ENCODE peak calls at places on chromosome 16, in ten cellular contexts. C, N, V, Q, G, T, I, D, J and L are unnamed samples.

GRCh38 chr16:86706726-86707125 is 128.4 kb downstream of the FOXL1 start:
- DNase-seq in Q (no peak), J (no peak), I (no peak), T (no peak), D (no peak), N (no peak), V (no peak), G (no peak), C (no peak), L (no peak)

GRCh38 chr16:13178318-13178717 is 276.9 kb downstream of the SHISA9 start:
- DNase-seq in N (no peak), V (no peak), D (no peak), T (no peak), I (no peak), G (no peak), Q (no peak), J (no peak), C (no peak), L (no peak)

GRCh38 chr16:78430281-78430680 is 330.8 kb downstream of the WWOX start:
- DNase-seq in J (no peak), C (no peak), D (no peak), N (no peak), I (no peak), G (no peak), Q (no peak), T (no peak), V (no peak), L (no peak)

GRCh38 chr16:56910654-56911539 is 21.0 kb upstream of the HERPUD1 start:
- DNase-seq in D (no peak), T (no peak), G (no peak), V (no peak), N (no peak), J (peak; percentile 85), C (no peak), Q (peak; percentile 93), I (no peak), L (no peak)

GRCh38 chr16:80375973-80376372 is 164.8 kb upstream of the DYNLRB2 start:
- DNase-seq in I (no peak), N (no peak), J (no peak), V (no peak), D (no peak), G (no peak), Q (no peak), C (no peak), T (no peak), L (no peak)

GRCh38 chr16:75176926-75177325 is 28.6 kb downstream of the ZFP1 start:
- DNase-seq in G (no peak), J (no peak), V (no peak), D (no peak), I (no peak), Q (no peak), T (no peak), N (no peak), C (no peak), L (no peak)

GRCh38 chr16:85781156-85781555 is 18.2 kb downstream of the EMC8 start:
- DNase-seq in I (no peak), C (no peak), G (no peak), J (no peak), T (no peak), N (no peak), V (no peak), D (no peak), Q (no peak), L (no peak)

GRCh38 chr16:52404546-52404945 is 142.4 kb downstream of the TOX3 start:
- DNase-seq in G (no peak), T (no peak), I (no peak), J (no peak), C (no peak), D (no peak), V (no peak), Q (peak; percentile 42), N (no peak), L (no peak)

GRCh38 chr16:1784977-1785845 is 2.5 kb downstream of the NUBP2 start:
- DNase-seq in V (no peak), T (no peak), Q (no peak), N (no peak), D (no peak), J (no peak), I (no peak), C (no peak), G (no peak), L (no peak)

GRCh38 chr16:89304941-89305705 is 87.6 kb downstream of the ZNF778 start:
- DNase-seq in V (peak; percentile 61), Q (no peak), I (no peak), D (no peak), J (no peak), N (no peak), T (no peak), C (no peak), G (no peak), L (no peak)

GRCh38 chr16:72637306-72637705 is 410.6 kb downstream of the ZFHX3 start:
- DNase-seq in Q (peak; percentile 77), V (no peak), T (no peak), I (no peak), N (no peak), C (no peak), J (peak; percentile 48), G (no peak), D (no peak), L (no peak)

GRCh38 chr16:71626858-71627213 is 852 bp downstream of the MARVELD3 start:
- DNase-seq in V (peak; percentile 74), G (peak; percentile 41), J (no peak), Q (no peak), N (peak; percentile 73), D (no peak), I (peak; percentile 62), C (no peak), T (no peak), L (no peak)

GRCh38 chr16:64892843-64893242 is 229.0 kb downstream of the CDH11 start:
- DNase-seq in T (no peak), C (no peak), N (no peak), I (no peak), G (no peak), D (no peak), Q (peak; percentile 56), V (no peak), J (peak; percentile 98), L (no peak)

GRCh38 chr16:9311303-9311954 is 220.0 kb downstream of the HAPSTR1 start:
- DNase-seq in V (peak; percentile 68), Q (no peak), D (no peak), G (peak; percentile 58), I (no peak), J (no peak), T (no peak), C (no peak), N (peak; percentile 70), L (no peak)

GRCh38 chr16:85551319-85551978 is 61.7 kb upstream of the GSE1 start:
- DNase-seq in J (no peak), V (no peak), T (no peak), N (no peak), D (no peak), Q (no peak), G (no peak), C (no peak), I (no peak), L (no peak)

GRCh38 chr16:57394444-57394843 is 10.1 kb upstream of the CCL17 start:
- DNase-seq in C (no peak), G (no peak), Q (peak; percentile 55), D (no peak), V (peak; percentile 83), N (no peak), J (no peak), T (no peak), I (no peak), L (no peak)

GRCh38 chr16:3377917-3378316 is 22.2 kb downstream of the OR2C1 start:
- DNase-seq in G (no peak), N (no peak), Q (no peak), V (no peak), C (no peak), D (no peak), T (no peak), J (no peak), I (no peak), L (no peak)

GRCh38 chr16:18958621-18959578 is 24.8 kb upstream of the TMC7 start:
- DNase-seq in J (peak; percentile 48), Q (no peak), T (no peak), I (no peak), G (peak; percentile 8), V (no peak), C (no peak), D (no peak), N (no peak), L (no peak)

GRCh38 chr16:9647981-9648701 is 534.1 kb downstream of the GRIN2A start:
- DNase-seq in I (no peak), J (no peak), N (peak; percentile 56), V (no peak), T (no peak), C (no peak), D (no peak), G (peak; percentile 63), Q (peak; percentile 2), L (no peak)

GRCh38 chr16:81279375-81279774 is 35.4 kb upstream of the GAN start:
- DNase-seq in I (no peak), V (no peak), T (no peak), G (no peak), D (no peak), C (no peak), Q (peak; percentile 35), N (no peak), J (peak; percentile 17), L (no peak)

GRCh38 chr16:88065747-88066142 is 114.5 kb downstream of the BANP start:
- DNase-seq in C (no peak), I (peak; percentile 44), D (no peak), G (no peak), N (no peak), T (no peak), J (no peak), V (peak; percentile 54), Q (no peak), L (no peak)

GRCh38 chr16:89383095-89384003 is 107.0 kb downstream of the ANKRD11 start:
- DNase-seq in D (no peak), J (peak; percentile 69), C (no peak), I (peak; percentile 73), Q (peak; percentile 65), G (peak; percentile 48), T (no peak), N (peak; percentile 65), V (peak; percentile 61), L (no peak)

GRCh38 chr16:64880994-64881393 is 240.9 kb downstream of the CDH11 start:
- DNase-seq in N (no peak), J (no peak), T (no peak), C (no peak), Q (peak; percentile 30), V (no peak), I (no peak), G (no peak), D (no peak), L (no peak)

GRCh38 chr16:19113577-19114358 is at the start of gene ITPRIPL2:
- DNase-seq in G (peak; percentile 76), V (peak; percentile 97), J (peak; percentile 90), D (no peak), N (peak; percentile 85), I (peak; percentile 87), C (no peak), T (no peak), Q (peak; percentile 97), L (no peak)

GRCh38 chr16:22018559-22018958 is 10.6 kb downstream of the MOSMO start:
- DNase-seq in J (no peak), T (no peak), D (no peak), G (no peak), I (no peak), C (no peak), N (no peak), Q (no peak), V (no peak), L (no peak)

GRCh38 chr16:53509906-53510703 is 7.1 kb upstream of the AKTIP start:
- DNase-seq in N (peak; percentile 80), C (no peak), Q (peak; percentile 82), I (peak; percentile 85), V (peak; percentile 86), D (no peak), J (peak; percentile 64), G (peak; percentile 81), T (no peak), L (peak; percentile 50)

GRCh38 chr16:49652441-49653175 is 203.3 kb downstream of the ZNF423 start:
- DNase-seq in C (no peak), T (no peak), I (no peak), J (peak; percentile 10), V (no peak), G (no peak), Q (peak; percentile 84), D (peak; percentile 9), N (no peak), L (no peak)

GRCh38 chr16:82160226-82160625 is 9.8 kb downstream of the MPHOSPH6 start:
- DNase-seq in I (no peak), D (no peak), V (no peak), N (no peak), Q (no peak), T (no peak), C (no peak), G (no peak), J (no peak), L (no peak)